ENCODE peak calls at places on chromosomes 16 and 17, in four cellular contexts. J, T, A and B are unnamed samples.

GRCh38 chr17:3569534-3570137 is 12.0 kb upstream of the TRPV3 start:
- DNase-seq in A (no peak), J (no peak), T (no peak), B (no peak)

GRCh38 chr17:71085238-71086033 is 916.1 kb downstream of the KCNJ2 start:
- DNase-seq in J (peak; percentile 30), A (no peak), T (no peak), B (no peak)

GRCh38 chr16:81369888-81370504 is 55.2 kb downstream of the GAN start:
- DNase-seq in A (no peak), J (no peak), T (no peak), B (no peak)

GRCh38 chr17:32881054-32881453 is 4.1 kb upstream of the MYO1D start:
- DNase-seq in T (no peak), A (no peak), J (peak; percentile 2), B (peak; percentile 35)

GRCh38 chr17:42908872-42909700 is 8.5 kb downstream of the G6PC1 start:
- DNase-seq in A (no peak), J (no peak), T (no peak), B (no peak)

GRCh38 chr16:89197633-89198416 is 2.5 kb downstream of the SLC22A31 start:
- DNase-seq in J (no peak), T (no peak), A (no peak), B (no peak)

GRCh38 chr17:6910987-6911603 is 79.6 kb upstream of the TEKT1 start:
- DNase-seq in J (no peak), T (no peak), A (no peak), B (peak; percentile 58)

GRCh38 chr16:49608095-49608494 is 234.5 kb downstream of the C16orf78 start:
- DNase-seq in J (no peak), T (no peak), A (no peak), B (no peak)

GRCh38 chr16:53099318-53100130 is 44.7 kb downstream of the CHD9 start:
- DNase-seq in T (peak; percentile 89), A (peak; percentile 49), J (peak; percentile 94), B (peak; percentile 92)